ENCODE peak calls at places on chromosomes 13 and 19, in four cellular contexts. P is HepG2, K is H1, A is K562. I is an unnamed sample.

GRCh38 chr19:46287585-46287984 is 9.3 kb upstream of the HIF3A start:
- DNase-seq in P (no peak), A (peak; percentile 48), K (no peak), I (peak; percentile 44)

GRCh38 chr19:14505488-14506239 is 9.7 kb upstream of the GIPC1 start:
- DNase-seq in P (peak; percentile 64), A (peak; percentile 87), K (no peak), I (peak; percentile 28)

GRCh38 chr19:30307191-30307974 is 64.8 kb upstream of the ZNF536 start:
- DNase-seq in K (no peak), P (no peak), A (no peak), I (no peak)

GRCh38 chr13:51118809-51119431 is 7.8 kb upstream of the C13orf42 start:
- DNase-seq in K (no peak), P (no peak), A (no peak), I (no peak)

GRCh38 chr13:41061914-41062837 is 867 bp downstream of the WBP4 start:
- DNase-seq in A (no peak), P (no peak), K (no peak), I (peak; percentile 84)

GRCh38 chr19:14089662-14090508 is 666 bp downstream of the SAMD1 start:
- DNase-seq in P (no peak), K (no peak), A (peak; percentile 72), I (peak; percentile 28)

GRCh38 chr13:43878897-43879322 is 630 bp downstream of the CCDC122 start:
- DNase-seq in A (no peak), P (peak; percentile 31), K (no peak), I (peak; percentile 64)

GRCh38 chr13:34156841-34157365 is 339.0 kb downstream of the RFC3 start:
- DNase-seq in A (no peak), P (peak; percentile 72), K (peak; percentile 27), I (peak; percentile 99)

GRCh38 chr19:54458648-54459281 is 4.8 kb downstream of the LENG9 start:
- DNase-seq in A (peak; percentile 6), P (no peak), K (no peak), I (no peak)

GRCh38 chr19:56350416-56351045 is 35.9 kb upstream of the ZSCAN5A start:
- DNase-seq in P (peak; percentile 58), K (no peak), A (peak; percentile 52), I (peak; percentile 55)

GRCh38 chr19:47699360-47699917 is 13.8 kb upstream of the EHD2 start:
- DNase-seq in P (peak; percentile 28), K (no peak), A (peak; percentile 86), I (peak; percentile 21)
- H3K9ac ChIP-seq in P (no peak overlapping the region), K (no peak overlapping the region), A (no peak overlapping the region), I (no peak overlapping the region)

DNA sequence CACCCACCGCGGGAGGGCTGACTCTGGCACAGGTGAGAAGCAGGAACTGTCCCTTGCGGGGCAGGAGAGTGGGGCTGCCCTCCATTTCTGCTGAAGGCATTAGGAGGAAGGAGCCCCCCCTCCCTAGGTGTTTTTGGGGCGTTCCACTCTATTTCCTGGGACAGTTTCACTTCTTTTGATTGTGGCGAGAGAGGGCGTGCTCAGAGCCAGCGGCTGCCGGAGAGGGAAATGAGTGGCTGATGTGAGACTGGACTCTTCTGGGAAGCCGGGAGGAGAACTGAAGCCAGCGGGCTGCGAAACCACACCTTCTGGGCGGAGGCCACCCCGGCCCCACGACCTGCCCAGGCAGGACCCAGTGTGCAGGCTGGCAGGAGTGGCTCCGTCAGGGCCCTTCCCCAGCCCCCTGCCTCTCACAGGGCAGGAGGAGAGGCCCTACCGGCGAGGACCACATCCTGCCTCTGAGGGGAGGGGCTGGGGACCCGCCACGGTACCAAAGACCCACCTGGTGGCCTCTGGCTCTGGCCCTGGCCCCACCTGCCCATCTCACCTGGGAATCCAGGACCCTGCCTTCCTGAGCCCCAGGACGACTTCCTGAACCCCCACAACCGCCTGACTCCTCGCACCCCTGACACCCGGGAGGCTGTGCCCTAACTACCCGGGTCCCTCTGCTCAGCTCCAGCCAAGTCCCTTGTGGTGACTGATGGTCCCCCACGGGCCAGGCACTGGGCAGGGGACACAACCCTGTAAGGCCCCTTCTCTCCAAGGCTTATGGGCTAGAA is 25.9 kb downstream of the MPND start:
- DNase-seq in A (peak; percentile 41), P (no peak), K (no peak), I (no peak)
- TF ChIP-seq JUN in A (no peak), P (no peak), K (no peak), I (no peak)

GRCh38 chr13:25967144-25967543 is 84.7 kb downstream of the SHISA2 start:
- DNase-seq in P (no peak), A (no peak), K (no peak), I (no peak)

GRCh38 chr13:25973576-25973975 is 78.2 kb downstream of the SHISA2 start:
- DNase-seq in P (no peak), K (no peak), A (no peak), I (no peak)

GRCh38 chr13:25973085-25973484 is 78.7 kb downstream of the SHISA2 start:
- DNase-seq in K (no peak), A (no peak), P (no peak), I (no peak)

GRCh38 chr13:25971077-25971476 is 80.7 kb downstream of the SHISA2 start:
- DNase-seq in P (no peak), K (no peak), A (no peak), I (no peak)

GRCh38 chr13:25971499-25972145 is 80.2 kb downstream of the SHISA2 start:
- DNase-seq in A (no peak), K (no peak), P (no peak), I (no peak)
- H3K9ac ChIP-seq in A (no peak overlapping the region), K (no peak overlapping the region), P (no peak overlapping the region), I (no peak overlapping the region)

GRCh38 chr19:8087876-8088275 is 35.3 kb downstream of the CCL25 start:
- DNase-seq in A (no peak), P (no peak), K (no peak), I (no peak)

GRCh38 chr19:8085606-8086464 is 33.3 kb downstream of the CCL25 start:
- DNase-seq in A (peak; percentile 91), K (no peak), P (peak; percentile 84), I (no peak)

GRCh38 chr19:8084152-8084551 is 31.6 kb downstream of the CCL25 start:
- DNase-seq in K (no peak), A (no peak), P (no peak), I (no peak)

GRCh38 chr19:8088752-8089663 is 36.4 kb downstream of the CCL25 start:
- DNase-seq in P (no peak), K (no peak), A (no peak), I (no peak)

DNA sequence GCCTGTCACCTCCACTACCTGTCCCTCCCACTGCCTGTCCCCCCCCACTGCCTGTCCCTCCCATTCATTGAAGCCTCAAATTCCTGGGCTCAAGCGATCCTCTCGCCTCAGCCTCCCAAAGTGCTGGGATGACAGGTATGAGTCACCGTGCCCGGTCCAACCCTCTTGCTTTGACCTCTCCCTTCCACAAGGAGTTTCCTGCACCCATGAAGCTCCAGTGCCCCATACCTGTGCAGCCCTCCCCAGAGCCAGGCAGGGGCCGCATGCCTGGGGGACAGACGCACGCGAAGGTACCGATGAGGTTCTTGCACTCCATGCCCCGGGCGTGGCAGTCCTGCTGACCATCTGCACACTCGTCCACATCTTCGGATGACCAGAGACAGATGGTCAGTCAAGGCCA is 34.3 kb downstream of the CCL25 start:
- DNase-seq in A (no peak), K (no peak), P (no peak), I (no peak)
- TF ChIP-seq JUN in A (no peak), K (no peak), P (no peak), I (no peak)

DNA sequence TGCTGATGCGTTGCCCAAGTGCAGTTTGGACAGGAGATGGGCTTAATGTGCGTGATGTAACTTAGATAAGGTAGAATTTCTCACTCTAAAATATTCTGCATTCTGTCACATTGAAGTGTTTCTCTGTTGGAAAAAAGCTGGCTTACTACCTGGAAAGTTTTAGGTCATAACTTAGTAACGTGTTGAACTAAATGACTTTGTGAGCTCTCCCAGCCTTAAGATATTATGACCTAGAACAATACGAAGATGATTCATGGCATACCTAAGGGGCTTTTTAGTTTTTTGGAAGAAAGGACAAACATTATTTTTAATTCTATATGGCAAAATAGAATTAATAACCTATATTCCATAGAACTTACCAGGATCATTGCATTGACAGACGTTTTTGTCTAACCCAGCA is 9.1 kb downstream of the UFM1 start:
- DNase-seq in K (no peak), P (no peak), A (no peak), I (no peak)
- H3K9ac ChIP-seq in K (no peak overlapping the region), P (no peak overlapping the region), A (no peak overlapping the region), I (no peak overlapping the region)

GRCh38 chr19:10550336-10550735 is 6.6 kb downstream of the ATG4D start:
- DNase-seq in P (no peak), A (no peak), K (no peak), I (no peak)

GRCh38 chr19:10551698-10552301 is 8.1 kb downstream of the ATG4D start:
- DNase-seq in P (no peak), A (no peak), K (no peak), I (no peak)

GRCh38 chr19:10553943-10554381 is 10.3 kb downstream of the ATG4D start:
- DNase-seq in P (no peak), K (no peak), A (no peak), I (no peak)

GRCh38 chr19:10553087-10553667 is 9.5 kb downstream of the ATG4D start:
- DNase-seq in A (no peak), P (no peak), K (no peak), I (no peak)

GRCh38 chr19:10552596-10553053 is 8.9 kb downstream of the ATG4D start:
- DNase-seq in A (peak; percentile 74), P (no peak), K (peak; percentile 44), I (no peak)
- TF ChIP-seq JUN in A (no peak), P (no peak), K (no peak), I (no peak)

GRCh38 chr13:111521030-111521429 is 200.6 kb downstream of the TEX29 start:
- DNase-seq in P (no peak), A (no peak), K (no peak), I (no peak)
- H3K9ac ChIP-seq in P (no peak overlapping the region), A (no peak overlapping the region), K (no peak overlapping the region), I (no peak overlapping the region)

I was measured in endothelial cell of umbilical vein.